ENCODE peak calls at places on chromosomes 5 and 9, in four cellular contexts. V, Q, R and M are unnamed samples.

GRCh38 chr5:101306391-101307137 is 403.5 kb upstream of the ST8SIA4 start:
- DNase-seq in Q (no peak), V (no peak), R (no peak), M (no peak)

GRCh38 chr9:127583605-127584053 is 28.4 kb upstream of the STXBP1 start:
- DNase-seq in V (no peak), Q (no peak), R (no peak), M (no peak)

GRCh38 chr9:122821278-122821952 is 7.0 kb downstream of the PDCL start:
- DNase-seq in Q (no peak), R (peak), V (no peak), M (no peak)

GRCh38 chr9:16268037-16269010 is 602.1 kb downstream of the BNC2 start:
- DNase-seq in Q (peak), V (no peak), R (no peak), M (no peak)

GRCh38 chr9:4196886-4197285 is 103.0 kb downstream of the GLIS3 start:
- DNase-seq in R (no peak), V (no peak), Q (no peak), M (no peak)

GRCh38 chr5:81768960-81769452 is 18.1 kb upstream of the SSBP2 start:
- DNase-seq in Q (peak), V (no peak), R (no peak), M (peak)

GRCh38 chr9:107484117-107484723 is 5.3 kb downstream of the KLF4 start:
- DNase-seq in Q (peak), R (no peak), V (peak), M (no peak)

GRCh38 chr9:109315889-109316640 is 4.8 kb downstream of the EPB41L4B start:
- DNase-seq in R (peak), Q (no peak), V (no peak), M (peak)

GRCh38 chr9:28064241-28064640 is 491.0 kb upstream of the C9orf72 start:
- DNase-seq in Q (no peak), R (no peak), V (no peak), M (no peak)

GRCh38 chr9:87498816-87499454 is 1.3 kb downstream of the DAPK1 start:
- DNase-seq in V (no peak), Q (no peak), R (no peak), M (no peak)

GRCh38 chr9:128142061-128142460 is 7.2 kb upstream of the LCN2 start:
- DNase-seq in V (no peak), R (no peak), Q (no peak), M (no peak)

GRCh38 chr5:17224858-17225436 is 7.5 kb downstream of the BASP1 start:
- DNase-seq in Q (no peak), V (no peak), R (no peak), M (no peak)

GRCh38 chr5:59173568-59173967 is 590.7 kb downstream of the RAB3C start:
- DNase-seq in R (no peak), Q (no peak), V (no peak), M (no peak)

GRCh38 chr9:75699625-75700251 is 190.7 kb upstream of the PCSK5 start:
- DNase-seq in R (no peak), Q (no peak), V (no peak), M (no peak)

GRCh38 chr9:2023042-2023441 is 7.9 kb downstream of the SMARCA2 start:
- DNase-seq in V (no peak), Q (no peak), R (no peak), M (no peak)

GRCh38 chr9:105912868-105913516 is 218.7 kb downstream of the TMEM38B start:
- DNase-seq in Q (no peak), V (no peak), R (no peak), M (no peak)

GRCh38 chr5:175802361-175802760 is 69.0 kb upstream of the CPLX2 start:
- DNase-seq in Q (no peak), R (no peak), V (no peak), M (no peak)

GRCh38 chr5:115785395-115786009 is 31.0 kb downstream of the CDO1 start:
- DNase-seq in Q (no peak), R (no peak), V (no peak), M (no peak)

GRCh38 chr5:67405755-67406154 is 209.2 kb upstream of the CD180 start:
- DNase-seq in Q (no peak), R (no peak), V (no peak), M (no peak)

GRCh38 chr9:101514056-101514455 is 19.6 kb upstream of the RNF20 start:
- DNase-seq in Q (no peak), R (no peak), V (no peak), M (no peak)

GRCh38 chr9:114889802-114890224 is 40.6 kb downstream of the TNFSF8 start:
- DNase-seq in V (no peak), Q (no peak), R (peak), M (no peak)

GRCh38 chr5:74201334-74202081 is 439.0 kb downstream of the ENC1 start:
- DNase-seq in Q (peak), V (no peak), R (no peak), M (no peak)

GRCh38 chr5:149731617-149732400 is 1.7 kb downstream of the PPARGC1B start:
- DNase-seq in Q (peak), V (peak), R (peak), M (peak)

GRCh38 chr9:137026828-137027227 is 1.2 kb downstream of the ABCA2 start:
- DNase-seq in R (no peak), Q (no peak), V (no peak), M (no peak)

GRCh38 chr5:72938206-72938605 is 17.6 kb upstream of the FCHO2 start:
- DNase-seq in R (no peak), V (no peak), Q (no peak), M (no peak)

GRCh38 chr5:133393776-133394476 is 218.4 kb downstream of the FSTL4 start:
- DNase-seq in R (no peak), V (no peak), Q (no peak), M (no peak)

GRCh38 chr9:38488156-38488698 is 64.0 kb upstream of the IGFBPL1 start:
- DNase-seq in R (no peak), V (no peak), Q (no peak), M (no peak)
- H3K4me3 ChIP-seq in R (no peak), V (no peak), Q (no peak), M (no peak)

GRCh38 chr9:96020300-96020821 is 144.9 kb downstream of the ERCC6L2 start:
- DNase-seq in R (no peak), V (no peak), Q (no peak), M (no peak)
- H3K4me3 ChIP-seq in R (peak), V (peak), Q (peak), M (peak)

GRCh38 chr9:121499177-121499426 is 542 bp downstream of the GGTA1 start:
- DNase-seq in V (no peak), Q (no peak), R (no peak), M (no peak)

GRCh38 chr9:121498487-121499176 is 1.0 kb downstream of the GGTA1 start:
- DNase-seq in V (no peak), Q (no peak), R (no peak), M (no peak)

GRCh38 chr9:121500165-121500478 is 478 bp upstream of the GGTA1 start:
- DNase-seq in Q (no peak), V (no peak), R (no peak), M (no peak)

GRCh38 chr9:121499427-121500164 is at the start of gene GGTA1:
- DNase-seq in R (peak), Q (no peak), V (no peak), M (no peak)

GRCh38 chr9:121498150-121498486 is 1.5 kb downstream of the GGTA1 start:
- DNase-seq in R (peak), V (peak), Q (peak), M (peak)
- H3K4me3 ChIP-seq in R (no peak), V (no peak), Q (no peak), M (no peak)

GRCh38 chr5:113693621-113694130 is 180.2 kb downstream of the YTHDC2 start:
- DNase-seq in Q (no peak), R (no peak), V (no peak), M (no peak)

GRCh38 chr5:113693205-113693553 is 179.7 kb downstream of the YTHDC2 start:
- DNase-seq in V (no peak), Q (no peak), R (no peak), M (no peak)

GRCh38 chr5:113692466-113693204 is 179.1 kb downstream of the YTHDC2 start:
- DNase-seq in R (no peak), V (no peak), Q (no peak), M (no peak)
- H3K4me3 ChIP-seq in R (no peak), V (peak), Q (no peak), M (no peak)

DNA sequence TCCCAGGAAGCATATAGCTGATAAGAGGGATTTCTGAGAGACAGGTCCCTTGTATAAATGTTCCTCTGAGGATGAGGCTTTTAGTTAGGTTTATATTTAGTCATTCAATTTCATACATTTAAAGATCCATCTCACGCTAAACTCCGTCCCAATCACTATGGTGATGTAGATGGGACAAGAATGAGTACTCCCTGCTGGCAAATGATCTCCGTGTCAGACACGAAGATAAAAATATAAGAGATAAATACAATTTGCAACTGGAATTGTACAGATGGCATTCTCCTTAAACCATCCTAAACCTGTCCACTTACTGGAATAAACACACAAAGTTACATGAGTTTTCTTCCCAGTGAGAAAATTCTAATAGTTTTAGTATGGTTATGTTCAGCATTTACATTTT is 233.0 kb downstream of the PRR16 start:
- DNase-seq in Q (no peak), R (no peak), V (no peak), M (no peak)
- H3K4me3 ChIP-seq in Q (no peak), R (no peak), V (no peak), M (no peak)

GRCh38 chr5:173733831-173734491 is 117.5 kb upstream of the BOD1 start:
- DNase-seq in R (no peak), Q (no peak), V (no peak), M (no peak)

GRCh38 chr5:173733065-173733824 is 116.8 kb upstream of the BOD1 start:
- DNase-seq in R (no peak), V (no peak), Q (no peak), M (no peak)

GRCh38 chr5:173735691-173736090 is 119.2 kb upstream of the BOD1 start:
- DNase-seq in Q (no peak), R (no peak), V (no peak), M (no peak)

GRCh38 chr5:173735171-173735570 is 118.7 kb upstream of the BOD1 start:
- DNase-seq in R (no peak), V (no peak), Q (no peak), M (no peak)

GRCh38 chr5:173734716-173735115 is 118.3 kb upstream of the BOD1 start:
- DNase-seq in Q (no peak), V (no peak), R (no peak), M (no peak)
- H3K4me3 ChIP-seq in Q (no peak), V (no peak), R (no peak), M (no peak)

GRCh38 chr5:76085286-76085579 is 2.0 kb downstream of the SV2C start:
- DNase-seq in V (no peak), Q (no peak), R (no peak), M (no peak)
- H3K4me3 ChIP-seq in V (peak), Q (no peak), R (no peak), M (no peak)